ENCODE peak calls at places on chromosomes 16 and 17, in ten cellular contexts. H, S, Z, Q, Y, W, O, D, B and T are unnamed samples.
A peak's percentile ranks its signal among the peaks of the same experiment; 100 is the strongest.

GRCh38 chr17:8185580-8186445 is 4.2 kb downstream of the BORCS6 start:
- DNase-seq in H (peak; percentile 91), S (peak; percentile 93), Z (peak; percentile 83), Q (peak; percentile 74), Y (peak; percentile 99), W (peak; percentile 94), O (peak; percentile 86), D (peak; percentile 91), B (peak; percentile 92), T (peak; percentile 89)

GRCh38 chr17:57609878-57610270 is 135.2 kb downstream of the CCDC182 start:
- DNase-seq in H (no peak), S (no peak), Z (no peak), Q (no peak), Y (no peak), W (no peak), O (no peak), D (no peak), B (no peak), T (no peak)

GRCh38 chr17:51707216-51707615 is 446.9 kb downstream of the UTP18 start:
- DNase-seq in H (no peak), S (no peak), Z (no peak), Q (no peak), Y (no peak), W (no peak), O (no peak), D (no peak), B (no peak), T (no peak)

GRCh38 chr17:22704674-22705073 is 1012.4 kb downstream of the KCNJ18 start:
- DNase-seq in H (no peak), S (peak; percentile 26), Z (no peak), Q (no peak), Y (no peak), W (no peak), O (no peak), D (no peak), B (no peak), T (no peak)

GRCh38 chr16:1557074-1557473 is 23.6 kb downstream of the TMEM204 start:
- DNase-seq in H (no peak), S (no peak), Z (no peak), Q (no peak), Y (no peak), W (no peak), O (no peak), D (no peak), B (no peak), T (no peak)

GRCh38 chr16:10880609-10881452 is 3.8 kb downstream of the CIITA start:
- DNase-seq in H (no peak), S (peak; percentile 38), Z (no peak), Q (no peak), Y (no peak), W (peak; percentile 21), O (no peak), D (no peak), B (no peak), T (no peak)

GRCh38 chr17:46951681-46952080 is 27.4 kb downstream of the RPRML start:
- DNase-seq in H (no peak), S (no peak), Z (no peak), Q (no peak), Y (no peak), W (no peak), O (no peak), D (no peak), B (no peak), T (no peak)

GRCh38 chr17:55704412-55704811 is 18.3 kb downstream of the TMEM100 start:
- DNase-seq in H (no peak), S (no peak), Z (no peak), Q (no peak), Y (no peak), W (no peak), O (no peak), D (no peak), B (no peak), T (no peak)

GRCh38 chr16:57380671-57381462 is 8.6 kb downstream of the CX3CL1 start:
- DNase-seq in H (peak; percentile 3), S (peak; percentile 14), Z (no peak), Q (no peak), Y (no peak), W (no peak), O (no peak), D (no peak), B (no peak), T (no peak)

GRCh38 chr16:970379-970765 is 412 bp downstream of the LMF1 start:
- DNase-seq in H (no peak), S (no peak), Z (no peak), Q (no peak), Y (no peak), W (no peak), O (no peak), D (peak; percentile 36), B (no peak), T (no peak)

GRCh38 chr16:31085371-31085770 is 3.4 kb downstream of the PRSS53 start:
- DNase-seq in H (no peak), S (no peak), Z (no peak), Q (no peak), Y (no peak), W (no peak), O (no peak), D (no peak), B (no peak), T (no peak)

GRCh38 chr17:62573480-62574117 is 53.9 kb upstream of the MRC2 start:
- DNase-seq in H (no peak), S (no peak), Z (no peak), Q (no peak), Y (no peak), W (no peak), O (no peak), D (no peak), B (no peak), T (no peak)

GRCh38 chr16:69187387-69187890 is 475 bp downstream of the SNTB2 start:
- DNase-seq in H (peak; percentile 54), S (peak; percentile 44), Z (peak; percentile 28), Q (peak; percentile 36), Y (peak; percentile 41), W (peak; percentile 74), O (peak; percentile 52), D (peak; percentile 42), B (peak; percentile 49), T (peak; percentile 2)

GRCh38 chr17:18951941-18952842 is at the start of gene SLC5A10:
- DNase-seq in H (no peak), S (no peak), Z (no peak), Q (no peak), Y (no peak), W (no peak), O (no peak), D (no peak), B (no peak), T (no peak)

GRCh38 chr16:24986512-24987303 is 28.5 kb downstream of the ARHGAP17 start:
- DNase-seq in H (no peak), S (peak; percentile 68), Z (no peak), Q (no peak), Y (no peak), W (no peak), O (peak; percentile 59), D (no peak), B (no peak), T (no peak)

GRCh38 chr17:60676758-60677307 is 818 bp upstream of the BCAS3 start:
- DNase-seq in H (no peak), S (no peak), Z (no peak), Q (no peak), Y (no peak), W (no peak), O (no peak), D (no peak), B (no peak), T (no peak)

GRCh38 chr17:81204578-81204977 is 18.2 kb downstream of the CEP131 start:
- DNase-seq in H (no peak), S (no peak), Z (no peak), Q (no peak), Y (no peak), W (no peak), O (no peak), D (no peak), B (no peak), T (no peak)

GRCh38 chr17:47959825-47960655 is 2.4 kb upstream of the PRR15L start:
- DNase-seq in H (no peak), S (no peak), Z (no peak), Q (no peak), Y (no peak), W (no peak), O (no peak), D (no peak), B (no peak), T (no peak)

GRCh38 chr17:27543958-27544349 is 87.0 kb upstream of the LGALS9 start:
- DNase-seq in H (no peak), S (no peak), Z (no peak), Q (no peak), Y (no peak), W (no peak), O (no peak), D (no peak), B (no peak), T (no peak)

GRCh38 chr16:1773703-1774455 is 945 bp upstream of the MRPS34 start:
- DNase-seq in H (peak; percentile 19), S (peak; percentile 52), Z (no peak), Q (no peak), Y (no peak), W (no peak), O (no peak), D (no peak), B (no peak), T (no peak)

GRCh38 chr16:67207857-67208524 is 9.1 kb downstream of the ELMO3 start:
- DNase-seq in H (no peak), S (no peak), Z (no peak), Q (no peak), Y (no peak), W (no peak), O (no peak), D (no peak), B (no peak), T (no peak)

GRCh38 chr17:43958953-43959352 is 5.2 kb upstream of the PYY start:
- DNase-seq in H (no peak), S (no peak), Z (no peak), Q (no peak), Y (no peak), W (no peak), O (no peak), D (no peak), B (no peak), T (no peak)

GRCh38 chr17:7557147-7557764 is 1.3 kb upstream of the TNFSF13 start:
- DNase-seq in H (no peak), S (no peak), Z (no peak), Q (no peak), Y (no peak), W (no peak), O (no peak), D (no peak), B (no peak), T (no peak)

GRCh38 chr16:89319883-89320716 is 102.6 kb downstream of the ZNF778 start:
- DNase-seq in H (peak; percentile 58), S (peak; percentile 33), Z (no peak), Q (no peak), Y (peak; percentile 52), W (peak; percentile 85), O (no peak), D (no peak), B (peak; percentile 54), T (no peak)

GRCh38 chr16:31010539-31010938 is at the start of gene STX1B:
- DNase-seq in H (peak; percentile 42), S (no peak), Z (peak; percentile 43), Q (peak; percentile 27), Y (peak; percentile 36), W (no peak), O (peak; percentile 93), D (peak; percentile 59), B (no peak), T (peak; percentile 23)

GRCh38 chr16:67269766-67270165 is 9.6 kb upstream of the PLEKHG4 start:
- DNase-seq in H (no peak), S (no peak), Z (no peak), Q (no peak), Y (no peak), W (no peak), O (no peak), D (no peak), B (no peak), T (no peak)

GRCh38 chr17:81996232-81996756 is 18.9 kb downstream of the ASPSCR1 start:
- DNase-seq in H (no peak), S (no peak), Z (no peak), Q (no peak), Y (no peak), W (peak; percentile 58), O (no peak), D (no peak), B (no peak), T (no peak)

GRCh38 chr17:10278218-10278617 is 79.8 kb upstream of the GAS7 start:
- DNase-seq in H (no peak), S (no peak), Z (no peak), Q (no peak), Y (no peak), W (no peak), O (no peak), D (no peak), B (no peak), T (no peak)